ENCODE peak calls at places on chromosomes 4 and X, in eight cellular contexts. W is lower lobe of right lung; S is CD8-positive, alpha-beta T cell; I is suprapubic skin; O is psoas muscle; P is right lobe of liver; L is CD4-positive, alpha-beta T cell; A is WERI-Rb-1. Q is an unnamed sample.

GRCh38 chr4:72390409-72390808 is 178.6 kb downstream of the ADAMTS3 start:
- DNase-seq in A (no peak), I (no peak), O (no peak), W (no peak), L (no peak), S (no peak), P (no peak), Q (no peak)

GRCh38 chrX:101223226-101223625 is 3.6 kb downstream of the DRP2 start:
- DNase-seq in O (no peak), L (no peak), S (no peak), P (no peak), W (no peak), I (no peak), A (no peak), Q (no peak)

GRCh38 chr4:10171055-10171454 is 54.5 kb upstream of the WDR1 start:
- DNase-seq in A (no peak), P (no peak), S (no peak), L (no peak), W (no peak), I (no peak), O (no peak), Q (no peak)

GRCh38 chrX:35046646-35047231 is 104.1 kb downstream of the FAM47B start:
- DNase-seq in O (no peak), L (no peak), P (no peak), S (no peak), I (no peak), A (no peak), W (no peak), Q (no peak)

GRCh38 chrX:15512401-15512965 is 11.9 kb downstream of the BMX start:
- DNase-seq in O (no peak), I (no peak), W (no peak), P (no peak), S (no peak), L (no peak), A (no peak), Q (no peak)

GRCh38 chr4:8308144-8308543 is 38.6 kb downstream of the HTRA3 start:
- DNase-seq in W (peak), A (no peak), S (no peak), O (no peak), I (peak), L (no peak), P (peak), Q (no peak)

GRCh38 chr4:145583656-145584055 is 35.5 kb upstream of the MMAA start:
- DNase-seq in P (no peak), W (no peak), S (no peak), I (no peak), L (no peak), O (no peak), A (no peak), Q (no peak)

GRCh38 chrX:130575831-130576404 is 174.1 kb downstream of the RBMX2 start:
- DNase-seq in S (no peak), L (peak), I (no peak), O (peak), A (peak), W (peak), P (peak), Q (no peak)

GRCh38 chr4:2402453-2402852 is 16.0 kb downstream of the ZFYVE28 start:
- DNase-seq in L (no peak), W (no peak), S (no peak), I (no peak), P (no peak), A (no peak), O (no peak), Q (no peak)

GRCh38 chrX:39603291-39603690 is 494.5 kb downstream of the BCOR start:
- DNase-seq in W (no peak), S (no peak), P (no peak), I (no peak), L (no peak), O (no peak), A (no peak), Q (no peak)

GRCh38 chr4:149881744-149882143 is 66.1 kb upstream of the IQCM start:
- DNase-seq in A (no peak), W (no peak), S (no peak), P (no peak), I (no peak), L (no peak), O (no peak), Q (no peak)

GRCh38 chr4:182212211-182212761 is 30.9 kb upstream of the TENM3 start:
- DNase-seq in L (no peak), S (no peak), I (no peak), W (peak), A (peak), P (no peak), O (peak), Q (no peak)

GRCh38 chr4:181946902-181947301 is 296.3 kb upstream of the TENM3 start:
- DNase-seq in P (no peak), I (no peak), A (no peak), L (no peak), W (no peak), O (no peak), S (no peak), Q (no peak)

GRCh38 chrX:107205770-107206696 is at the start of the genes DNAAF6 and NUP62CL:
- DNase-seq in L (peak), S (peak), P (peak), O (peak), A (peak), I (peak), W (peak), Q (peak)

GRCh38 chr4:101192244-101192643 is 155.1 kb downstream of the PPP3CA start:
- DNase-seq in A (no peak), I (no peak), O (no peak), P (no peak), L (no peak), S (no peak), W (no peak), Q (no peak)

GRCh38 chrX:74449937-74450330 is 28.6 kb downstream of the SLC16A2 start:
- DNase-seq in A (no peak), S (no peak), I (no peak), L (no peak), W (no peak), O (no peak), P (no peak), Q (no peak)

GRCh38 chrX:147935156-147935758 is 23.5 kb downstream of the FMR1 start:
- DNase-seq in O (no peak), S (no peak), P (no peak), A (no peak), I (no peak), L (no peak), W (no peak), Q (no peak)

GRCh38 chr4:77488882-77489281 is 116.7 kb upstream of the CXCL13 start:
- DNase-seq in L (no peak), A (no peak), W (no peak), S (no peak), P (no peak), O (no peak), I (no peak), Q (no peak)

GRCh38 chrX:149937881-149938426 is 337 bp downstream of the EOLA2 start:
- DNase-seq in A (peak), I (peak), W (peak), S (peak), L (peak), O (peak), P (peak), Q (no peak)

GRCh38 chr4:166527500-166527899 is 654.5 kb downstream of the TLL1 start:
- DNase-seq in W (no peak), P (no peak), O (no peak), A (no peak), L (no peak), I (no peak), S (no peak), Q (no peak)

GRCh38 chr4:138401330-138401729 is 159.2 kb upstream of the SLC7A11 start:
- DNase-seq in A (no peak), O (peak), S (no peak), I (no peak), P (no peak), W (no peak), L (no peak), Q (no peak)

GRCh38 chrX:31070057-31070468 is 1.8 kb downstream of the FTHL17 start:
- DNase-seq in O (no peak), A (no peak), L (no peak), S (no peak), I (no peak), W (no peak), P (no peak), Q (no peak)

GRCh38 chrX:134948333-134949241 is 42.2 kb upstream of the SMIM10 start:
- DNase-seq in I (no peak), O (no peak), L (no peak), W (no peak), S (no peak), P (no peak), A (no peak), Q (no peak)

GRCh38 chrX:140141444-140142029 is 176.2 kb upstream of the CXorf66 start:
- DNase-seq in I (no peak), O (no peak), A (peak), W (no peak), S (no peak), L (no peak), P (peak), Q (no peak)

GRCh38 chrX:129663171-129663570 is 8.4 kb upstream of the APLN start:
- DNase-seq in A (no peak), O (no peak), S (no peak), P (no peak), L (no peak), I (no peak), W (no peak), Q (no peak)

GRCh38 chrX:6448003-6448402 is 86.9 kb downstream of the VCX3A start:
- DNase-seq in S (no peak), A (no peak), W (no peak), P (no peak), O (no peak), I (no peak), L (no peak), Q (no peak)

GRCh38 chrX:37060999-37061398 is 52.8 kb downstream of the FAM47C start:
- DNase-seq in A (no peak), S (no peak), W (no peak), L (no peak), I (no peak), P (no peak), O (no peak), Q (no peak)

GRCh38 chr4:5051692-5052423 is 578 bp downstream of the STK32B start:
- DNase-seq in I (no peak), P (no peak), S (no peak), L (no peak), W (peak), A (no peak), O (peak), Q (no peak)

DNA sequence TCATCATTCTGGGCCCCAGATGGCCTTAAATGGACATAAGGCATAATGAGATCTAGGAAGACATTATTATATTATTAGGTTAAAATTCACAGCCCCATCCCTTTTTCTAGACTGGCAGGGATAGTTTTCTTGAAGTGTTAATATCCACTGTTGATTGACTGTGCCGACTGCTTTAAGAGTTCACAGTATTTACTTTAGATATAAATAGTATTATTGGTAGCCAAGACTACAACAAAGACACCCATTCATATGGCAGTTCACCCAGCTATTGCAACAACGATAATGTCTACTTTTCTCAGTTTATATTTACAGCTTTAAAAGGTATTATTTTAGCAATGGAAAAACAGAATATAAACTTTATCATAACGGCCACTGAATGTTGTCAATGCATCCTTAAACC is 922.2 kb upstream of the POU3F4 start:
- DNase-seq in W (no peak), P (no peak), I (no peak), L (no peak), S (no peak), O (no peak), A (no peak), Q (no peak)
- H3K27ac ChIP-seq in W (no peak), P (no peak), I (no peak), L (no peak), S (no peak), O (no peak), A (no peak), Q (no peak)

DNA sequence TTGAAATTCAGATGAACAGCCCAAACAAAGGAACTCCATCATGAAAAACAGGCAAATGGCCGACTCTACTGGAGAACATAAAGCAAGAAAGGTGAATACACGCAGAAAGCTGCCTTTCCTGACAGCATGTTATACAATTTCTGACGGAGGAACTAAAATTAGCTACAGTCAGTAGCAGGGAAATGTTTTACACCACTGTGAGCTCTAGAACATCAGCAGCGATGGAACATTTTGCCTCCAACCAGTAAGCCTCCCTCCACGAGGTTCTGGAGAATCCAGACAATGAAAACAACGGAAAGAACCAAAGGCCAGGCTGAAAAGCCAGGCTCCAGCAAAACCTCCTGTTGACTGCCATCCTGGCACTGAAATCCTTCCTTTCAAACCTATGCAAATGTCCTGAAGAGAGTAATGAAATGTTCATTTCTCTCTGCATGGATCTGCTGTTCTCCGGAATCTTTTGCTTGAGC is 78.9 kb downstream of the IRF2 start:
- DNase-seq in O (no peak), L (no peak), I (no peak), S (no peak), P (peak), W (no peak), A (no peak), Q (no peak)
- H3K27ac ChIP-seq in O (peak), L (no peak), I (no peak), S (no peak), P (no peak), W (no peak), A (no peak), Q (peak)

DNA sequence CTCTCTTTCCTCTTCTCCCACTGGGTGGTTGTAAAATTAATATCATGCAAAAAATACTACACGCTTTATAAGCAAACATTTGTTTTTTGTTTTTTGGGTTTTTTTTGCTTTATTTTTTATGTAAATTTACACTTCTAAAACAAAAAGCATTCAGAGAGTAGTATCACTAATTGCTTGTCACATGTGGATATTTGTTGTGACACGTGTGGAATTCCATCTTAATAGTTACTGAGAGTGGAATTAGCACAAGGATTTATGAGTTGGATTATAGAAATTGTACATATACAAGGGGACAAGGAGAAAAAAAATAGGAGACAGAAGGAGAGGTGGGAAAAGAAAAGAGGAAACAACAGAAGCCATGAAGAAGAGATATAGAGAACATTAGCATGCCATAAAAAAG is 98.7 kb upstream of the INTU start:
- DNase-seq in W (no peak), L (no peak), A (no peak), O (no peak), P (no peak), S (no peak), I (no peak), Q (no peak)
- H3K27ac ChIP-seq in W (no peak), L (no peak), A (no peak), O (no peak), P (no peak), S (no peak), I (no peak), Q (no peak)

GRCh38 chrX:141176586-141177451 is at the start of gene LDOC1:
- DNase-seq in W (peak), A (no peak), L (peak), I (peak), O (peak), S (peak), P (peak), Q (no peak)
- H3K27ac ChIP-seq in W (peak), A (no peak), L (no peak), I (no peak), O (no peak), S (peak), P (no peak), Q (peak)

DNA sequence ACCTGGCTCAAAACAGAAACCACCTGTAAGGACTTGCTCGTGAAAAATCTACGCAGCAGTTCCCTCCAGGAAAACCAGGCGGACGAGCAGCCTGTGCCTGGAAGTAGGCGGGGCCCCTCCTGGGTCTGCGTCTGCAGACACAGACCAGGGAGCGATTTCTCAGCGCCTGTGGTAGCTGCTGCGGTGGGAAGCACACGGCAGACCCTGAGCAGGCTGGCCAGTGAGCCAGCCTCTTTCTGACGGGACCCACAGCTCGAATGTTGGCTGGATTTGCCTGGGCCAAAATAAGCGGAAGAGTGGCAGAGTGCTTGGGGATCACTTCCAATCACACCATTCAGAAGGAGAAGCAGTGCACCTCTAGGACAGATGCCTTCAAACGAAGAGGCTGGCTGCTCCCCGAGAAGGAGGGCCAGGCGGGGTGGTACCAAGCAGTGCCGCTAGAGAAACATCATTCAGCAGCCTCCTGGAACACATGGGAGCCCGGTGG is 86.0 kb downstream of the GATB start:
- DNase-seq in I (no peak), S (no peak), A (peak), W (peak), P (no peak), O (no peak), L (no peak), Q (no peak)
- H3K27ac ChIP-seq in I (peak), S (no peak), A (peak), W (no peak), P (no peak), O (peak), L (no peak), Q (peak)

Q was measured in esophagus squamous epithelium.